ENCODE peak calls at places on chromosomes 12 and 14, in ten cellular contexts. O is SK-MEL-5, M is NCI-H1105, S is ovary, X is heart right ventricle, U is epithelial cell of esophagus, Y is posterior vena cava, J is cerebellum, W is fibroblast of lung, I is GM04503. A is an unnamed sample.

GRCh38 chr12:52794479-52795331 is 1.2 kb downstream of the KRT3 start:
- DNase-seq in O (no peak), M (no peak), S (no peak), X (no peak), U (peak), Y (peak), J (no peak), W (no peak), I (peak), A (no peak)

GRCh38 chr12:3527736-3528135 is 36.7 kb downstream of the PRMT8 start:
- DNase-seq in O (no peak), M (no peak), S (no peak), X (no peak), U (no peak), Y (no peak), J (no peak), W (no peak), I (no peak), A (no peak)

GRCh38 chr12:69988601-69989194 is 163.7 kb downstream of the MYRFL start:
- DNase-seq in O (no peak), M (no peak), S (no peak), X (no peak), U (peak), Y (no peak), J (no peak), W (peak), I (peak), A (no peak)

GRCh38 chr12:51156366-51156765 is 16.6 kb downstream of the TFCP2 start:
- DNase-seq in O (no peak), M (no peak), S (no peak), X (no peak), U (peak), Y (no peak), J (no peak), W (no peak), I (no peak), A (no peak)

GRCh38 chr14:103141117-103141796 is 18.0 kb downstream of the TNFAIP2 start:
- DNase-seq in O (peak), M (peak), S (peak), X (peak), U (peak), Y (no peak), J (no peak), W (peak), I (no peak), A (peak)

GRCh38 chr12:88553941-88554658 is 26.2 kb downstream of the KITLG start:
- DNase-seq in O (peak), M (peak), S (no peak), X (no peak), U (peak), Y (no peak), J (no peak), W (peak), I (peak), A (peak)

GRCh38 chr12:45726594-45727300 is 2.8 kb upstream of the ARID2 start:
- DNase-seq in O (no peak), M (peak), S (peak), X (peak), U (peak), Y (peak), J (peak), W (peak), I (no peak), A (no peak)

GRCh38 chr12:1093166-1093751 is 102.2 kb downstream of the ERC1 start:
- DNase-seq in O (peak), M (peak), S (peak), X (no peak), U (peak), Y (no peak), J (peak), W (peak), I (no peak), A (peak)

GRCh38 chr14:100294213-100294962 is 11.9 kb downstream of the SLC25A29 start:
- DNase-seq in O (peak), M (no peak), S (no peak), X (peak), U (no peak), Y (peak), J (no peak), W (no peak), I (no peak), A (no peak)

GRCh38 chr14:101992708-101993107 is 28.3 kb downstream of the DYNC1H1 start:
- DNase-seq in O (no peak), M (no peak), S (no peak), X (no peak), U (no peak), Y (peak), J (no peak), W (no peak), I (no peak), A (no peak)

GRCh38 chr12:104292872-104293794 is 10.4 kb upstream of the EID3 start:
- DNase-seq in O (no peak), M (no peak), S (no peak), X (no peak), U (no peak), Y (no peak), J (no peak), W (no peak), I (no peak), A (no peak)

GRCh38 chr14:81172881-81173280 is 47.9 kb downstream of the GTF2A1 start:
- DNase-seq in O (no peak), M (no peak), S (no peak), X (no peak), U (no peak), Y (no peak), J (no peak), W (no peak), I (peak), A (no peak)

GRCh38 chr12:4910502-4911315 is 1.0 kb downstream of the KCNA1 start:
- DNase-seq in O (no peak), M (no peak), S (no peak), X (no peak), U (no peak), Y (no peak), J (peak), W (peak), I (no peak), A (peak)

GRCh38 chr14:65016461-65016860 is 29.8 kb downstream of the FNTB start:
- DNase-seq in O (peak), M (no peak), S (no peak), X (no peak), U (no peak), Y (no peak), J (no peak), W (no peak), I (no peak), A (no peak)

GRCh38 chr12:1429980-1430379 is 164.4 kb downstream of the FBXL14 start:
- DNase-seq in O (no peak), M (no peak), S (no peak), X (no peak), U (peak), Y (no peak), J (no peak), W (peak), I (peak), A (no peak)

GRCh38 chr12:107912421-107913004 is 138.0 kb downstream of the ASCL4 start:
- DNase-seq in O (peak), M (peak), S (no peak), X (peak), U (peak), Y (no peak), J (peak), W (no peak), I (no peak), A (no peak)

GRCh38 chr12:82176761-82177490 is 181.3 kb downstream of the CCDC59 start:
- DNase-seq in O (no peak), M (peak), S (no peak), X (no peak), U (no peak), Y (no peak), J (no peak), W (no peak), I (no peak), A (peak)

GRCh38 chr12:55972906-55973597 is 826 bp upstream of the RAB5B start:
- DNase-seq in O (peak), M (no peak), S (no peak), X (no peak), U (no peak), Y (no peak), J (no peak), W (peak), I (no peak), A (no peak)

GRCh38 chr12:6314776-6315175 is 4.3 kb downstream of the PLEKHG6 start:
- DNase-seq in O (no peak), M (no peak), S (no peak), X (no peak), U (no peak), Y (no peak), J (no peak), W (no peak), I (no peak), A (no peak)

A was measured in NCI-H2081.